ENCODE peak calls at places on chromosomes 1 and 21, in nine cellular contexts. P is fibroblast of lung, I is heart left ventricle, W is PC-9, X is cardiac muscle cell, U is psoas muscle, Q is endodermal cell, R is dorsolateral prefrontal cortex, J is Calu3. D is an unnamed sample.

GRCh38 chr1:174398246-174398645 is 49.5 kb upstream of the GPR52 start:
- DNase-seq in I (no peak), W (no peak), P (peak), J (no peak), R (no peak), U (no peak), X (no peak), Q (no peak), D (peak)

GRCh38 chr1:42164551-42165420 is at the start of gene GUCA2A:
- DNase-seq in W (no peak), J (no peak), I (no peak), U (no peak), Q (peak), P (no peak), R (no peak), X (no peak), D (no peak)

GRCh38 chr1:201396859-201397464 is 2.2 kb downstream of the LAD1 start:
- DNase-seq in I (no peak), W (peak), X (no peak), J (peak), Q (no peak), R (no peak), U (no peak), P (no peak), D (no peak)

GRCh38 chr1:214901718-214902117 is 180.8 kb upstream of the KCNK2 start:
- DNase-seq in P (peak), Q (no peak), I (no peak), W (peak), X (no peak), U (no peak), R (no peak), J (peak), D (no peak)

GRCh38 chr1:7948950-7949349 is 8.3 kb upstream of the TNFRSF9 start:
- DNase-seq in Q (no peak), X (no peak), U (no peak), J (no peak), P (peak), I (no peak), W (no peak), R (no peak), D (peak)

GRCh38 chr1:183841950-183842816 is 37.3 kb downstream of the RGL1 start:
- DNase-seq in U (no peak), Q (no peak), P (peak), X (peak), R (no peak), W (no peak), J (peak), I (peak), D (peak)

GRCh38 chr1:176905648-176906047 is 258.9 kb downstream of the ASTN1 start:
- DNase-seq in W (no peak), J (no peak), Q (no peak), X (no peak), I (no peak), R (no peak), U (no peak), P (no peak), D (no peak)

GRCh38 chr1:6724517-6725141 is 23.0 kb upstream of the DNAJC11 start:
- DNase-seq in X (no peak), P (peak), U (no peak), R (no peak), Q (no peak), J (no peak), W (peak), I (no peak), D (peak)

GRCh38 chr1:50981741-50982140 is 11.7 kb downstream of the CDKN2C start:
- DNase-seq in P (no peak), W (no peak), U (no peak), Q (no peak), I (no peak), R (no peak), J (no peak), X (no peak), D (no peak)

GRCh38 chr1:183198463-183198862 is 12.4 kb downstream of the LAMC2 start:
- DNase-seq in J (no peak), R (no peak), W (no peak), P (peak), X (no peak), I (no peak), U (peak), Q (no peak), D (peak)

GRCh38 chr1:7266561-7266960 is 481.3 kb downstream of the CAMTA1 start:
- DNase-seq in X (no peak), R (no peak), I (no peak), J (no peak), Q (peak), W (no peak), U (no peak), P (no peak), D (no peak)

GRCh38 chr1:47828965-47829364 is 168.2 kb downstream of the TRABD2B start:
- DNase-seq in I (no peak), X (no peak), R (no peak), J (no peak), Q (no peak), U (no peak), P (no peak), W (no peak), D (no peak)

GRCh38 chr1:99808391-99809115 is 41.6 kb upstream of the AGL start:
- DNase-seq in J (peak), R (no peak), U (no peak), I (peak), P (peak), X (peak), Q (peak), W (peak), D (peak)

GRCh38 chr1:160744287-160744857 is 5.3 kb downstream of the SLAMF7 start:
- DNase-seq in X (no peak), I (no peak), P (no peak), U (no peak), W (no peak), Q (no peak), R (no peak), J (no peak), D (no peak)

GRCh38 chr1:3126756-3127718 is 58.0 kb downstream of the PRDM16 start:
- DNase-seq in I (no peak), X (no peak), R (no peak), U (no peak), P (peak), W (no peak), Q (no peak), J (no peak), D (no peak)

GRCh38 chr1:89085781-89086180 is 20.8 kb upstream of the GBP1 start:
- DNase-seq in Q (no peak), I (peak), R (no peak), W (no peak), P (peak), J (no peak), X (peak), U (no peak), D (no peak)

GRCh38 chr21:15679630-15680029 is 50.2 kb upstream of the USP25 start:
- DNase-seq in I (no peak), U (no peak), R (no peak), Q (no peak), X (no peak), P (no peak), J (no peak), W (no peak), D (no peak)

GRCh38 chr1:62688687-62689085 is 500 bp upstream of the DOCK7 start:
- DNase-seq in Q (no peak), U (no peak), W (no peak), R (no peak), I (no peak), J (no peak), P (peak), X (no peak), D (peak)

GRCh38 chr1:231934797-231935196 is 308.2 kb downstream of the DISC1 start:
- DNase-seq in X (peak), I (peak), R (no peak), Q (no peak), U (no peak), P (peak), W (no peak), J (no peak), D (peak)

GRCh38 chr1:153697191-153697872 is 18.8 kb downstream of the NPR1 start:
- DNase-seq in R (no peak), P (peak), J (no peak), Q (peak), W (peak), U (peak), X (peak), I (peak), D (peak)

GRCh38 chr1:53639251-53639721 is 99.7 kb downstream of the GLIS1 start:
- DNase-seq in J (peak), W (peak), Q (peak), X (no peak), R (no peak), I (no peak), P (peak), U (no peak), D (no peak)

GRCh38 chr1:21149430-21149861 is 27.3 kb downstream of the EIF4G3 start:
- DNase-seq in X (no peak), W (peak), Q (no peak), R (no peak), I (peak), U (no peak), J (peak), P (peak), D (peak)

GRCh38 chr1:227794813-227795183 is 20.7 kb upstream of the PRSS38 start:
- DNase-seq in U (no peak), J (no peak), X (no peak), P (no peak), I (no peak), Q (peak), R (no peak), W (no peak), D (no peak)

GRCh38 chr21:46100020-46100419 is 2.1 kb downstream of the COL6A2 start:
- DNase-seq in U (no peak), P (no peak), J (no peak), X (no peak), Q (no peak), W (no peak), R (no peak), I (no peak), D (no peak)

GRCh38 chr1:38089712-38090360 is 43.2 kb upstream of the POU3F1 start:
- DNase-seq in I (no peak), P (no peak), U (no peak), Q (no peak), X (no peak), J (no peak), R (no peak), W (no peak), D (no peak)

GRCh38 chr1:61452354-61452990 is 272.5 kb downstream of the TM2D1 start:
- DNase-seq in I (no peak), U (no peak), J (no peak), P (peak), Q (no peak), X (no peak), R (no peak), W (no peak), D (peak)

GRCh38 chr1:212858461-212859265 is 588 bp downstream of the FLVCR1 start:
- DNase-seq in U (no peak), W (peak), Q (peak), J (peak), X (peak), P (peak), R (peak), I (peak), D (peak)

GRCh38 chr1:78726686-78727085 is 77.1 kb downstream of the IFI44 start:
- DNase-seq in J (no peak), Q (no peak), R (no peak), P (no peak), U (no peak), W (no peak), X (no peak), I (no peak), D (no peak)

GRCh38 chr1:8987881-8988617 is 38.2 kb downstream of the SLC2A7 start:
- DNase-seq in X (peak), W (peak), P (peak), J (peak), U (peak), I (peak), R (peak), Q (peak), D (peak)

GRCh38 chr21:24395320-24395933 is 1211.9 kb downstream of the MRPL39 start:
- DNase-seq in J (no peak), P (peak), W (no peak), X (no peak), Q (no peak), R (no peak), U (no peak), I (no peak), D (no peak)

GRCh38 chr1:50332941-50333594 is 90.2 kb downstream of the DMRTA2 start:
- DNase-seq in X (peak), Q (peak), I (peak), U (peak), J (peak), R (peak), P (peak), W (peak), D (peak)

GRCh38 chr1:26089125-26089524 is 21.7 kb upstream of the TRIM63 start:
- DNase-seq in Q (no peak), W (no peak), J (no peak), R (no peak), X (no peak), I (no peak), U (no peak), P (no peak), D (no peak)

GRCh38 chr1:159222987-159223386 is 18.3 kb downstream of the ACKR1 start:
- DNase-seq in Q (no peak), X (no peak), R (no peak), W (no peak), U (no peak), J (no peak), P (no peak), I (no peak), D (no peak)

GRCh38 chr1:74502432-74502831 is 10.0 kb downstream of the LRRC53 start:
- DNase-seq in R (no peak), W (no peak), J (no peak), X (peak), P (peak), U (no peak), Q (peak), I (no peak), D (peak)

GRCh38 chr1:230248876-230249275 is 177.3 kb downstream of the PGBD5 start:
- DNase-seq in Q (no peak), I (no peak), X (no peak), R (no peak), W (no peak), U (no peak), P (no peak), J (no peak), D (no peak)

GRCh38 chr1:227316941-227317540 is 1.3 kb downstream of the CDC42BPA start:
- DNase-seq in R (no peak), U (no peak), I (no peak), P (peak), J (no peak), X (peak), W (no peak), Q (no peak), D (peak)

GRCh38 chr1:202016717-202017384 is 6.5 kb downstream of the ELF3 start:
- DNase-seq in I (no peak), W (no peak), U (no peak), J (no peak), P (no peak), X (no peak), R (no peak), Q (no peak), D (no peak)

GRCh38 chr1:54968581-54968980 is 11.8 kb upstream of the TMEM61 start:
- DNase-seq in U (no peak), X (no peak), Q (peak), J (no peak), P (no peak), W (no peak), R (no peak), I (no peak), D (no peak)

GRCh38 chr1:204286323-204286714 is 72.5 kb upstream of the GOLT1A start:
- DNase-seq in W (no peak), P (no peak), J (no peak), X (no peak), U (no peak), R (no peak), Q (no peak), I (no peak), D (no peak)
- TF ChIP-seq CTCF in W (no peak), P (no peak), J (no peak), X (no peak), U (no peak), R (no peak), Q (no peak), I (no peak), D (no peak)

GRCh38 chr21:31873696-31874599 is 1.1 kb downstream of the HUNK start:
- DNase-seq in X (peak), I (peak), R (peak), J (peak), W (no peak), P (no peak), U (peak), Q (peak), D (no peak)
- TF ChIP-seq CTCF in X (peak), I (peak), R (peak), J (peak), W (no peak), P (peak), U (peak), Q (peak), D (peak)

DNA sequence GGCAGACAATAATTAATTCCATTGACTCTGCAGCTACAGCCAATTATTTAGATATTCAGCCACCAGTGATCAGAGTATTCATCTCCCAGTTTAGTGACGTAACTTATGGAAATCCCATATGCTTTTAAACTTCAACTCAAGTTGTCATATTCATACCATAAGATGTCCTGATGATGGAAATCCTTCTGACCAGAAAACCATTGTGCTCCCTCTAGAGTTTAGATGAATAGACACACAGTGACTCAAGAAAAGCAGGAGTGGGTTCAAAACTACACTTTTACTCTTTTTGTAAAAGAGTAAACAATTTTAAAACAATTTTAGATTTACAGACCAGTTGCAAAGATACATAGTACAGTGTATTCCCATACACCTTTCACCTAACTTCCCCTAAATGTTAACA is 463.7 kb downstream of the KCNT2 start:
- DNase-seq in R (no peak), J (no peak), Q (no peak), P (no peak), W (no peak), I (no peak), U (no peak), X (no peak), D (no peak)
- TF ChIP-seq CTCF in R (no peak), J (no peak), Q (no peak), P (no peak), W (no peak), I (no peak), U (no peak), X (no peak), D (no peak)

DNA sequence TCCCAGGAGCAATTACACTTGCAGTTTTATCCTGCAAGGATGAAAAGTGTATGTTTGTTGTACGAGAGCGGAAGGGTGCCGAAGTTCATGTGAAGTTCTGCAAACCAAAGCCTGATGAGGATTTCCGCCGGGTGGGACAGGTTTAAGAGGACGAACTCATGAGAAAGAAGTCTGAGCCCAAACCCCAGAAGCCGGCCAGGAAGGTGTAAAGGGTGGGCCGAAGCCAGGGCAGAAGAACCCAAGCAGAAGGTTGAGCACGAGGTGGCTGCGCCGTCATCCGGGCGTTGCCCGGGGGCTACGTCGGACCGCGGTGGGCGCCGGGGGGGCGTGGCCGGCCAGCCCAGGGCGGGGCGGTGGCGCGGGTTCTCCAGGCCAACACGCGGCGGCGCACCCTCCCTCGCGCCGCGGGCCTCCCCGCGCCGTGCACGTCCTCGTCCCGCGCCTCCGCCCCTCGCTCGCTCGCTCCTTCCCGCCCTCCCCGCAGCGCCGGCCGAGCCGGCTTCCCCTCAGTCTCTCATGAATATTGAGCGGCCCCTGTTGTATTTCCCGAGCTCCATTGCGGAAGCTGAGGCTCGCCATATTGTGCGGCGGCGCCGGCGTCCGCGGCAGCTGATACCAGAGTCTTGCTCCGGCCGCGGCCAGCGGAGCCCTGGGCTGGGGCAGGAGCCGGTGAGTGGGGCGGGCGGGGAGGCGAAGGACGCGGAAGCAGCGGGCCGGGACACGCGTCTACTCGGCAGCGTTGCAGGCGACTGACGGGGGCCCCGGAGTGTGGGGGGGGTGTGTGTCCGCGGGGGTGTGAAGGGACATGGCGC is at the start of gene RNF2:
- DNase-seq in I (peak), P (peak), J (peak), R (peak), W (peak), U (peak), X (peak), Q (peak), D (peak)
- TF ChIP-seq CTCF in I (peak), P (no peak), J (peak), R (no peak), W (no peak), U (no peak), X (no peak), Q (no peak), D (no peak)

GRCh38 chr1:199313444-199313843 is 674.6 kb downstream of the PTPRC start:
- DNase-seq in R (no peak), J (no peak), X (no peak), I (no peak), W (no peak), Q (no peak), U (no peak), P (no peak), D (no peak)
- TF ChIP-seq CTCF in R (no peak), J (no peak), X (peak), I (no peak), W (no peak), Q (no peak), U (no peak), P (no peak), D (no peak)

GRCh38 chr1:23751050-23751814 is 8.0 kb downstream of the ELOA start:
- DNase-seq in Q (peak), J (peak), P (peak), I (no peak), X (peak), W (peak), U (no peak), R (no peak), D (peak)
- TF ChIP-seq CTCF in Q (peak), J (peak), P (peak), I (peak), X (peak), W (peak), U (peak), R (peak), D (peak)

GRCh38 chr1:229155472-229155871 is 115.4 kb upstream of the RAB4A start:
- DNase-seq in Q (no peak), I (peak), J (no peak), R (no peak), W (no peak), X (no peak), U (peak), P (no peak), D (no peak)

GRCh38 chr1:229158317-229159294 is 112.3 kb upstream of the RAB4A start:
- DNase-seq in U (no peak), W (no peak), P (no peak), J (no peak), X (no peak), Q (no peak), R (no peak), I (peak), D (no peak)

GRCh38 chr1:229156819-229157218 is 114.1 kb upstream of the RAB4A start:
- DNase-seq in J (peak), I (no peak), X (peak), P (peak), U (no peak), R (no peak), W (no peak), Q (peak), D (peak)

GRCh38 chr1:229150518-229150917 is 120.4 kb upstream of the RAB4A start:
- DNase-seq in U (no peak), I (no peak), W (no peak), J (no peak), Q (no peak), R (no peak), P (no peak), X (no peak), D (no peak)

GRCh38 chr1:229153955-229154548 is 116.9 kb upstream of the RAB4A start:
- DNase-seq in R (no peak), W (no peak), X (no peak), Q (no peak), J (no peak), I (no peak), U (no peak), P (no peak), D (no peak)
- TF ChIP-seq CTCF in R (no peak), W (no peak), X (no peak), Q (peak), J (no peak), I (no peak), U (no peak), P (no peak), D (no peak)

GRCh38 chr1:1299686-1300351 is 7.9 kb downstream of the ACAP3 start:
- DNase-seq in R (no peak), W (no peak), X (no peak), I (no peak), U (no peak), J (peak), Q (peak), P (no peak), D (no peak)

GRCh38 chr1:1296070-1297061 is 11.4 kb downstream of the ACAP3 start:
- DNase-seq in R (no peak), J (no peak), U (no peak), X (no peak), Q (no peak), W (no peak), P (no peak), I (no peak), D (no peak)

GRCh38 chr1:1297802-1298424 is 9.8 kb downstream of the ACAP3 start:
- DNase-seq in J (no peak), X (no peak), W (no peak), P (no peak), I (no peak), Q (no peak), U (no peak), R (no peak), D (no peak)

GRCh38 chr1:1300352-1300739 is 7.4 kb downstream of the ACAP3 start:
- DNase-seq in U (no peak), R (no peak), J (no peak), Q (no peak), W (no peak), X (no peak), P (no peak), I (no peak), D (no peak)

GRCh38 chr1:1298861-1299685 is 8.7 kb downstream of the ACAP3 start:
- DNase-seq in W (no peak), U (no peak), I (no peak), P (no peak), J (no peak), Q (peak), X (peak), R (peak), D (no peak)
- TF ChIP-seq CTCF in W (no peak), U (no peak), I (no peak), P (no peak), J (no peak), Q (no peak), X (no peak), R (no peak), D (no peak)

GRCh38 chr1:171983584-171983983 is 142.3 kb downstream of the DNM3 start:
- DNase-seq in J (peak), U (no peak), Q (no peak), X (no peak), R (no peak), W (no peak), P (peak), I (no peak), D (peak)
- TF ChIP-seq CTCF in J (no peak), U (peak), Q (peak), X (peak), R (peak), W (peak), P (peak), I (peak), D (peak)